ENCODE peak calls at places on chromosomes 2 and 18, in nine cellular contexts. V, T, N, Y, B, D, A, W and H are unnamed samples.

GRCh38 chr18:62763101-62763521 is 47.8 kb downstream of the PHLPP1 start:
- DNase-seq in V (no peak), T (no peak), N (no peak), Y (no peak), B (no peak), D (no peak), A (no peak), W (no peak), H (no peak)

GRCh38 chr18:36187826-36188721 is 777 bp downstream of the MOCOS start:
- DNase-seq in V (no peak), T (no peak), N (peak), Y (no peak), B (no peak), D (no peak), A (peak), W (peak), H (no peak)

GRCh38 chr2:179139506-179139905 is 89.6 kb upstream of the CCDC141 start:
- DNase-seq in V (no peak), T (peak), N (no peak), Y (no peak), B (no peak), D (no peak), A (no peak), W (no peak), H (no peak)

GRCh38 chr18:832085-832681 is 20.1 kb upstream of the YES1 start:
- DNase-seq in V (no peak), T (no peak), N (no peak), Y (no peak), B (no peak), D (no peak), A (peak), W (no peak), H (no peak)

GRCh38 chr2:132589060-132589765 is 80.8 kb downstream of the LYPD1 start:
- DNase-seq in V (no peak), T (no peak), N (no peak), Y (no peak), B (no peak), D (no peak), A (no peak), W (no peak), H (no peak)

GRCh38 chr2:172782506-172783090 is 47.0 kb downstream of the RAPGEF4 start:
- DNase-seq in V (no peak), T (peak), N (no peak), Y (no peak), B (no peak), D (no peak), A (no peak), W (no peak), H (no peak)

GRCh38 chr18:43876286-43877082 is 599.2 kb upstream of the SYT4 start:
- DNase-seq in V (no peak), T (no peak), N (no peak), Y (no peak), B (no peak), D (no peak), A (no peak), W (no peak), H (no peak)

GRCh38 chr2:196314780-196315179 is 143.4 kb upstream of the STK17B start:
- DNase-seq in V (no peak), T (peak), N (no peak), Y (peak), B (no peak), D (no peak), A (no peak), W (no peak), H (no peak)

GRCh38 chr2:35503738-35504160 is 851.8 kb upstream of the CRIM1 start:
- DNase-seq in V (no peak), T (peak), N (no peak), Y (no peak), B (no peak), D (no peak), A (no peak), W (no peak), H (no peak)

GRCh38 chr18:61579581-61579980 is 246.4 kb downstream of the CDH20 start:
- DNase-seq in V (no peak), T (no peak), N (no peak), Y (no peak), B (no peak), D (no peak), A (no peak), W (no peak), H (no peak)

GRCh38 chr2:8219631-8220393 is 462.0 kb upstream of the ID2 start:
- DNase-seq in V (no peak), T (no peak), N (peak), Y (no peak), B (no peak), D (no peak), A (no peak), W (peak), H (no peak)

GRCh38 chr2:191922736-191923651 is 76.1 kb upstream of the CAVIN2 start:
- DNase-seq in V (no peak), T (no peak), N (no peak), Y (no peak), B (no peak), D (no peak), A (no peak), W (no peak), H (no peak)

GRCh38 chr2:112092286-112093041 is 37.4 kb downstream of the TMEM87B start:
- DNase-seq in V (no peak), T (peak), N (peak), Y (no peak), B (no peak), D (no peak), A (no peak), W (no peak), H (no peak)

GRCh38 chr2:75200140-75200985 is 1.0 kb upstream of the TACR1 start:
- DNase-seq in V (no peak), T (peak), N (no peak), Y (peak), B (no peak), D (peak), A (peak), W (peak), H (no peak)

GRCh38 chr2:4053769-4054493 is 350.6 kb downstream of the DCDC2C start:
- DNase-seq in V (no peak), T (no peak), N (peak), Y (no peak), B (no peak), D (no peak), A (no peak), W (no peak), H (no peak)

GRCh38 chr2:207189040-207189439 is 23.3 kb upstream of the KLF7 start:
- DNase-seq in V (no peak), T (no peak), N (no peak), Y (no peak), B (no peak), D (no peak), A (no peak), W (no peak), H (no peak)

GRCh38 chr2:23420091-23420839 is 35.3 kb downstream of the KLHL29 start:
- DNase-seq in V (no peak), T (no peak), N (no peak), Y (no peak), B (no peak), D (no peak), A (no peak), W (no peak), H (no peak)

GRCh38 chr2:128306081-128306930 is 12.4 kb downstream of the HS6ST1 start:
- DNase-seq in V (no peak), T (peak), N (no peak), Y (peak), B (peak), D (peak), A (peak), W (peak), H (no peak)

GRCh38 chr2:128681351-128681906 is 362.8 kb upstream of the HS6ST1 start:
- DNase-seq in V (no peak), T (no peak), N (no peak), Y (no peak), B (no peak), D (no peak), A (no peak), W (no peak), H (no peak)

GRCh38 chr2:132651115-132652099 is 18.6 kb downstream of the LYPD1 start:
- DNase-seq in V (no peak), T (peak), N (peak), Y (peak), B (no peak), D (no peak), A (peak), W (no peak), H (peak)

GRCh38 chr2:68465081-68465916 is 1.8 kb downstream of the FBXO48 start:
- DNase-seq in V (no peak), T (no peak), N (no peak), Y (no peak), B (no peak), D (no peak), A (no peak), W (no peak), H (no peak)

GRCh38 chr2:223632826-223633225 is 30.7 kb upstream of the SCG2 start:
- DNase-seq in V (no peak), T (no peak), N (no peak), Y (no peak), B (no peak), D (no peak), A (no peak), W (no peak), H (no peak)

GRCh38 chr2:235551965-235552364 is 58.1 kb downstream of the AGAP1 start:
- DNase-seq in V (no peak), T (peak), N (peak), Y (peak), B (peak), D (peak), A (peak), W (peak), H (peak)

GRCh38 chr2:29066271-29066860 is 8.0 kb downstream of the PCARE start:
- DNase-seq in V (no peak), T (no peak), N (no peak), Y (no peak), B (no peak), D (no peak), A (no peak), W (no peak), H (no peak)

GRCh38 chr2:40352321-40353099 is 99.4 kb downstream of the SLC8A1 start:
- DNase-seq in V (no peak), T (no peak), N (no peak), Y (no peak), B (no peak), D (no peak), A (no peak), W (no peak), H (no peak)

GRCh38 chr2:143685439-143686078 is 556.3 kb downstream of the ARHGAP15 start:
- DNase-seq in V (no peak), T (no peak), N (no peak), Y (no peak), B (no peak), D (peak), A (no peak), W (no peak), H (no peak)

GRCh38 chr2:149357058-149357457 is 26.7 kb downstream of the LYPD6 start:
- DNase-seq in V (no peak), T (no peak), N (no peak), Y (no peak), B (no peak), D (no peak), A (no peak), W (no peak), H (no peak)

GRCh38 chr2:1104364-1104763 is 153.7 kb downstream of the SNTG2 start:
- DNase-seq in V (no peak), T (no peak), N (no peak), Y (no peak), B (no peak), D (no peak), A (no peak), W (no peak), H (no peak)

GRCh38 chr2:108444941-108445840 is 3.8 kb upstream of the GCC2 start:
- DNase-seq in V (no peak), T (no peak), N (no peak), Y (no peak), B (no peak), D (no peak), A (no peak), W (no peak), H (no peak)

GRCh38 chr2:16021611-16022363 is 81.4 kb downstream of the MYCN start:
- DNase-seq in V (no peak), T (no peak), N (no peak), Y (no peak), B (no peak), D (no peak), A (peak), W (no peak), H (no peak)

GRCh38 chr18:22032392-22032961 is 136.9 kb upstream of the GATA6 start:
- DNase-seq in V (no peak), T (peak), N (peak), Y (peak), B (no peak), D (no peak), A (peak), W (no peak), H (no peak)